ENCODE peak calls at places on chromosome 12, in ten cellular contexts. A, S, C, M, H, E, X, R, F and L are unnamed samples.

GRCh38 chr12:23585782-23586163 is 363.7 kb downstream of the SOX5 start:
- DNase-seq in A (no peak), E (no peak), C (no peak), H (no peak), S (no peak), M (no peak), X (no peak), R (no peak), F (no peak), L (no peak)

GRCh38 chr12:99966429-99966828 is 18.3 kb downstream of the ANKS1B start:
- DNase-seq in S (no peak), H (no peak), F (no peak), M (no peak), C (no peak), R (no peak), A (no peak), E (no peak), X (no peak), L (no peak)

GRCh38 chr12:14693116-14693515 is 3.3 kb downstream of the GUCY2C start:
- DNase-seq in R (no peak), S (no peak), M (no peak), A (no peak), E (no peak), C (no peak), X (no peak), H (no peak), F (no peak), L (no peak)

GRCh38 chr12:117165342-117165741 is 24.9 kb downstream of the FBXO21 start:
- DNase-seq in E (no peak), A (no peak), R (no peak), C (no peak), M (no peak), H (no peak), X (no peak), S (no peak), F (no peak), L (no peak)

GRCh38 chr12:46517579-46517962 is 145.0 kb upstream of the SLC38A2 start:
- DNase-seq in A (no peak), S (no peak), H (no peak), X (no peak), F (no peak), E (no peak), R (no peak), C (no peak), M (no peak), L (no peak)

GRCh38 chr12:95418142-95418541 is 55.8 kb upstream of the METAP2 start:
- DNase-seq in E (no peak), H (no peak), R (no peak), A (no peak), C (no peak), F (no peak), X (no peak), M (peak), S (no peak), L (no peak)

GRCh38 chr12:50132505-50133135 is 20.6 kb downstream of the COX14 start:
- DNase-seq in C (peak), E (no peak), S (no peak), F (no peak), M (peak), X (peak), A (no peak), R (no peak), H (no peak), L (peak)

GRCh38 chr12:4817813-4818212 is 91.9 kb upstream of the KCNA1 start:
- DNase-seq in R (no peak), M (no peak), C (no peak), F (no peak), X (no peak), S (no peak), A (no peak), E (no peak), H (no peak), L (no peak)

GRCh38 chr12:54216580-54217308 is 28.0 kb upstream of the SMUG1 start:
- DNase-seq in M (peak), R (peak), C (peak), F (peak), A (peak), E (peak), H (peak), X (peak), S (peak), L (peak)